ENCODE peak calls at places on chromosomes 4 and X, in seven cellular contexts. One of them, this sample, is unnamed.

GRCh38 chr4:87122252-87122651 is 98.2 kb downstream of the KLHL8 start:
- DNase-seq in dorsolateral prefrontal cortex: no peak
- DNase-seq in GM20000: no peak
- DNase-seq in CD14-positive monocyte: no peak
- DNase-seq in foreskin fibroblast: no peak
- DNase-seq in AG10803: no peak
- DNase-seq in ascending aorta: no peak
- DNase-seq in this sample: no peak

GRCh38 chr4:78722320-78722719 is 53.8 kb upstream of the BMP2K start:
- DNase-seq in dorsolateral prefrontal cortex: no peak
- DNase-seq in GM20000: no peak
- DNase-seq in CD14-positive monocyte: no peak
- DNase-seq in foreskin fibroblast: no peak
- DNase-seq in AG10803: no peak
- DNase-seq in ascending aorta: no peak
- DNase-seq in this sample: no peak

GRCh38 chr4:100494166-100494565 is 23.7 kb downstream of the EMCN start:
- DNase-seq in dorsolateral prefrontal cortex: no peak
- DNase-seq in GM20000: no peak
- DNase-seq in CD14-positive monocyte: no peak
- DNase-seq in foreskin fibroblast: peak; percentile 37
- DNase-seq in AG10803: peak; percentile 64
- DNase-seq in ascending aorta: no peak
- DNase-seq in this sample: no peak

GRCh38 chr4:145044341-145044740 is 53.7 kb downstream of the ANAPC10 start:
- DNase-seq in dorsolateral prefrontal cortex: no peak
- DNase-seq in GM20000: no peak
- DNase-seq in CD14-positive monocyte: no peak
- DNase-seq in foreskin fibroblast: no peak
- DNase-seq in AG10803: peak; percentile 3
- DNase-seq in ascending aorta: no peak
- DNase-seq in this sample: no peak

GRCh38 chr4:139528377-139529005 is 27.5 kb downstream of the SETD7 start:
- DNase-seq in dorsolateral prefrontal cortex: no peak
- DNase-seq in GM20000: peak; percentile 21
- DNase-seq in CD14-positive monocyte: no peak
- DNase-seq in foreskin fibroblast: peak; percentile 91
- DNase-seq in AG10803: peak; percentile 94
- DNase-seq in ascending aorta: no peak
- DNase-seq in this sample: no peak

GRCh38 chrX:11787564-11787963 is 29.5 kb downstream of the MSL3 start:
- DNase-seq in dorsolateral prefrontal cortex: peak; percentile 72
- DNase-seq in GM20000: no peak
- DNase-seq in CD14-positive monocyte: no peak
- DNase-seq in foreskin fibroblast: peak; percentile 11
- DNase-seq in AG10803: peak; percentile 26
- DNase-seq in ascending aorta: no peak
- DNase-seq in this sample: peak; percentile 21

GRCh38 chr4:42237451-42237850 is 85.0 kb upstream of the BEND4 start:
- DNase-seq in dorsolateral prefrontal cortex: no peak
- DNase-seq in GM20000: no peak
- DNase-seq in CD14-positive monocyte: no peak
- DNase-seq in foreskin fibroblast: no peak
- DNase-seq in AG10803: no peak
- DNase-seq in ascending aorta: no peak
- DNase-seq in this sample: no peak

GRCh38 chrX:96684339-96685204 is at the start of gene DIAPH2:
- DNase-seq in dorsolateral prefrontal cortex: peak; percentile 70
- DNase-seq in GM20000: peak; percentile 49
- DNase-seq in CD14-positive monocyte: peak; percentile 77
- DNase-seq in foreskin fibroblast: peak; percentile 78
- DNase-seq in AG10803: peak; percentile 76
- DNase-seq in ascending aorta: peak; percentile 30
- DNase-seq in this sample: peak; percentile 56

GRCh38 chrX:138745215-138745614 is 33.7 kb upstream of the FGF13 start:
- DNase-seq in dorsolateral prefrontal cortex: no peak
- DNase-seq in GM20000: peak; percentile 6
- DNase-seq in CD14-positive monocyte: no peak
- DNase-seq in foreskin fibroblast: peak; percentile 0
- DNase-seq in AG10803: peak; percentile 53
- DNase-seq in ascending aorta: no peak
- DNase-seq in this sample: peak; percentile 13

GRCh38 chrX:45758738-45759397 is 558.2 kb upstream of the DIPK2B start:
- DNase-seq in dorsolateral prefrontal cortex: no peak
- DNase-seq in GM20000: no peak
- DNase-seq in CD14-positive monocyte: no peak
- DNase-seq in foreskin fibroblast: no peak
- DNase-seq in AG10803: peak; percentile 50
- DNase-seq in ascending aorta: no peak
- DNase-seq in this sample: no peak

GRCh38 chrX:36198575-36198974 is 279.0 kb downstream of the CFAP47 start:
- DNase-seq in dorsolateral prefrontal cortex: no peak
- DNase-seq in GM20000: no peak
- DNase-seq in CD14-positive monocyte: no peak
- DNase-seq in foreskin fibroblast: no peak
- DNase-seq in AG10803: no peak
- DNase-seq in ascending aorta: no peak
- DNase-seq in this sample: no peak

GRCh38 chr4:147863808-147864472 is 132.1 kb downstream of the ARHGAP10 start:
- DNase-seq in dorsolateral prefrontal cortex: no peak
- DNase-seq in GM20000: no peak
- DNase-seq in CD14-positive monocyte: no peak
- DNase-seq in foreskin fibroblast: peak; percentile 29
- DNase-seq in AG10803: no peak
- DNase-seq in ascending aorta: no peak
- DNase-seq in this sample: no peak

GRCh38 chr4:110823251-110823650 is 200.4 kb upstream of the PITX2 start:
- DNase-seq in dorsolateral prefrontal cortex: no peak
- DNase-seq in GM20000: no peak
- DNase-seq in CD14-positive monocyte: no peak
- DNase-seq in foreskin fibroblast: no peak
- DNase-seq in AG10803: peak; percentile 49
- DNase-seq in ascending aorta: no peak
- DNase-seq in this sample: no peak

GRCh38 chr4:140037353-140038030 is 116.5 kb downstream of the MAML3 start:
- DNase-seq in dorsolateral prefrontal cortex: no peak
- DNase-seq in GM20000: no peak
- DNase-seq in CD14-positive monocyte: no peak
- DNase-seq in foreskin fibroblast: peak; percentile 78
- DNase-seq in AG10803: peak; percentile 79
- DNase-seq in ascending aorta: no peak
- DNase-seq in this sample: no peak

GRCh38 chrX:57155171-57155570 is 18.0 kb upstream of the SPIN2A start:
- DNase-seq in dorsolateral prefrontal cortex: no peak
- DNase-seq in GM20000: no peak
- DNase-seq in CD14-positive monocyte: no peak
- DNase-seq in foreskin fibroblast: no peak
- DNase-seq in AG10803: no peak
- DNase-seq in ascending aorta: no peak
- DNase-seq in this sample: no peak

GRCh38 chr4:112225157-112225556 is 6.4 kb upstream of the AP1AR start:
- DNase-seq in dorsolateral prefrontal cortex: no peak
- DNase-seq in GM20000: no peak
- DNase-seq in CD14-positive monocyte: no peak
- DNase-seq in foreskin fibroblast: no peak
- DNase-seq in AG10803: no peak
- DNase-seq in ascending aorta: no peak
- DNase-seq in this sample: no peak

GRCh38 chr4:43339435-43339834 is 446.9 kb downstream of the GRXCR1 start:
- DNase-seq in dorsolateral prefrontal cortex: no peak
- DNase-seq in GM20000: no peak
- DNase-seq in CD14-positive monocyte: no peak
- DNase-seq in foreskin fibroblast: no peak
- DNase-seq in AG10803: peak; percentile 46
- DNase-seq in ascending aorta: no peak
- DNase-seq in this sample: no peak

GRCh38 chrX:68989865-68990606 is 161.2 kb downstream of the EFNB1 start:
- DNase-seq in dorsolateral prefrontal cortex: no peak
- DNase-seq in GM20000: no peak
- DNase-seq in CD14-positive monocyte: no peak
- DNase-seq in foreskin fibroblast: peak; percentile 24
- DNase-seq in AG10803: peak; percentile 82
- DNase-seq in ascending aorta: no peak
- DNase-seq in this sample: no peak

GRCh38 chr4:53514509-53514908 is 76.8 kb downstream of the LNX1 start:
- DNase-seq in dorsolateral prefrontal cortex: no peak
- DNase-seq in GM20000: no peak
- DNase-seq in CD14-positive monocyte: no peak
- DNase-seq in foreskin fibroblast: no peak
- DNase-seq in AG10803: no peak
- DNase-seq in ascending aorta: no peak
- DNase-seq in this sample: no peak

GRCh38 chr4:42750091-42750490 is 93.2 kb upstream of the ATP8A1 start:
- DNase-seq in dorsolateral prefrontal cortex: no peak
- DNase-seq in GM20000: peak; percentile 10
- DNase-seq in CD14-positive monocyte: no peak
- DNase-seq in foreskin fibroblast: no peak
- DNase-seq in AG10803: no peak
- DNase-seq in ascending aorta: no peak
- DNase-seq in this sample: no peak

GRCh38 chr4:82833696-82834313 is 35.2 kb upstream of the SCD5 start:
- DNase-seq in dorsolateral prefrontal cortex: no peak
- DNase-seq in GM20000: no peak
- DNase-seq in CD14-positive monocyte: no peak
- DNase-seq in foreskin fibroblast: peak; percentile 70
- DNase-seq in AG10803: peak; percentile 76
- DNase-seq in ascending aorta: no peak
- DNase-seq in this sample: no peak

DNA sequence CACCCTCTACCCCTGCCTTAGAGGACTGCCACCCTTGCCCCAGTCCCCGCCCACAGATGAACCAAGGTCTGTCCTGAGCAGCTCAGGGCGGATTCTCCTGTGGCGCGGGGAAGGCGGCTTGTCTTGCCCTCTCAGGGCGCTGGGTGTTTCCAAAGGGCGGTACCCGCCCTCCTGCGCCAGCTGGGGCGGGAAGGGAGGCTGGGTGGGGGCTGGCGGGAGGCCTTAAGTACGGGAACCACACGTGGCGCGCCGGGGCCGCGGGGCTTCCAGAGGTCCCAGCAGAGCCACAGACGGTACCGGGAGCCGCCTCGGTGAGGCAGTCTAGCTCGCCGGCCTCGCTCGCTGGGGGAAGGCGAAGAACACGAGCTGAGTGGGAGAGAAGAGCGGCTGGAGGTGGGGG is 361.1 kb downstream of the MID1IP1 start:
- DNase-seq in dorsolateral prefrontal cortex: peak; percentile 46
- DNase-seq in GM20000: no peak
- DNase-seq in CD14-positive monocyte: no peak
- DNase-seq in foreskin fibroblast: no peak
- DNase-seq in AG10803: no peak
- DNase-seq in ascending aorta: no peak
- DNase-seq in this sample: peak; percentile 36
- TF ChIP-seq CTCF in dorsolateral prefrontal cortex: no peak
- TF ChIP-seq CTCF in GM20000: no peak
- TF ChIP-seq CTCF in CD14-positive monocyte: peak; percentile 29
- TF ChIP-seq CTCF in foreskin fibroblast: no peak
- TF ChIP-seq CTCF in AG10803: no peak
- TF ChIP-seq CTCF in ascending aorta: peak; percentile 27
- TF ChIP-seq CTCF in this sample: peak; percentile 34

GRCh38 chrX:8879750-8880149 is 78.6 kb upstream of the FAM9A start:
- DNase-seq in dorsolateral prefrontal cortex: no peak
- DNase-seq in GM20000: no peak
- DNase-seq in CD14-positive monocyte: no peak
- DNase-seq in foreskin fibroblast: no peak
- DNase-seq in AG10803: no peak
- DNase-seq in ascending aorta: no peak
- DNase-seq in this sample: peak; percentile 2
- TF ChIP-seq CTCF in dorsolateral prefrontal cortex: peak; percentile 19
- TF ChIP-seq CTCF in GM20000: peak; percentile 5
- TF ChIP-seq CTCF in CD14-positive monocyte: peak; percentile 73
- TF ChIP-seq CTCF in foreskin fibroblast: peak; percentile 49
- TF ChIP-seq CTCF in AG10803: peak; percentile 56
- TF ChIP-seq CTCF in ascending aorta: peak; percentile 34
- TF ChIP-seq CTCF in this sample: peak; percentile 16

GRCh38 chr4:39337841-39338240 is 28.3 kb downstream of the RFC1 start:
- DNase-seq in dorsolateral prefrontal cortex: no peak
- DNase-seq in GM20000: no peak
- DNase-seq in CD14-positive monocyte: no peak
- DNase-seq in foreskin fibroblast: no peak
- DNase-seq in AG10803: no peak
- DNase-seq in ascending aorta: no peak
- DNase-seq in this sample: no peak

GRCh38 chr4:39330353-39330752 is 35.8 kb downstream of the RFC1 start:
- DNase-seq in dorsolateral prefrontal cortex: no peak
- DNase-seq in GM20000: no peak
- DNase-seq in CD14-positive monocyte: no peak
- DNase-seq in foreskin fibroblast: no peak
- DNase-seq in AG10803: no peak
- DNase-seq in ascending aorta: no peak
- DNase-seq in this sample: no peak

GRCh38 chr4:39331191-39331590 is 35.0 kb downstream of the RFC1 start:
- DNase-seq in dorsolateral prefrontal cortex: no peak
- DNase-seq in GM20000: no peak
- DNase-seq in CD14-positive monocyte: no peak
- DNase-seq in foreskin fibroblast: no peak
- DNase-seq in AG10803: no peak
- DNase-seq in ascending aorta: no peak
- DNase-seq in this sample: no peak

GRCh38 chr4:39339968-39340367 is 26.2 kb downstream of the RFC1 start:
- DNase-seq in dorsolateral prefrontal cortex: no peak
- DNase-seq in GM20000: no peak
- DNase-seq in CD14-positive monocyte: no peak
- DNase-seq in foreskin fibroblast: no peak
- DNase-seq in AG10803: no peak
- DNase-seq in ascending aorta: no peak
- DNase-seq in this sample: no peak

GRCh38 chr4:39335566-39335965 is 30.6 kb downstream of the RFC1 start:
- DNase-seq in dorsolateral prefrontal cortex: no peak
- DNase-seq in GM20000: no peak
- DNase-seq in CD14-positive monocyte: no peak
- DNase-seq in foreskin fibroblast: no peak
- DNase-seq in AG10803: no peak
- DNase-seq in ascending aorta: no peak
- DNase-seq in this sample: no peak
- TF ChIP-seq CTCF in dorsolateral prefrontal cortex: no peak
- TF ChIP-seq CTCF in GM20000: no peak
- TF ChIP-seq CTCF in CD14-positive monocyte: no peak
- TF ChIP-seq CTCF in foreskin fibroblast: no peak
- TF ChIP-seq CTCF in AG10803: no peak
- TF ChIP-seq CTCF in ascending aorta: no peak
- TF ChIP-seq CTCF in this sample: no peak

GRCh38 chr4:184471872-184472539 is 2.3 kb downstream of the IRF2 start:
- DNase-seq in dorsolateral prefrontal cortex: no peak
- DNase-seq in GM20000: peak; percentile 52
- DNase-seq in CD14-positive monocyte: no peak
- DNase-seq in foreskin fibroblast: peak; percentile 24
- DNase-seq in AG10803: peak; percentile 24
- DNase-seq in ascending aorta: no peak
- DNase-seq in this sample: peak; percentile 28

GRCh38 chr4:184473265-184473514 is 1.2 kb downstream of the IRF2 start:
- DNase-seq in dorsolateral prefrontal cortex: no peak
- DNase-seq in GM20000: no peak
- DNase-seq in CD14-positive monocyte: no peak
- DNase-seq in foreskin fibroblast: peak; percentile 11
- DNase-seq in AG10803: no peak
- DNase-seq in ascending aorta: no peak
- DNase-seq in this sample: no peak

GRCh38 chr4:184473515-184474260 is 662 bp downstream of the IRF2 start:
- DNase-seq in dorsolateral prefrontal cortex: peak; percentile 56
- DNase-seq in GM20000: peak; percentile 76
- DNase-seq in CD14-positive monocyte: no peak
- DNase-seq in foreskin fibroblast: peak; percentile 30
- DNase-seq in AG10803: peak; percentile 26
- DNase-seq in ascending aorta: no peak
- DNase-seq in this sample: peak; percentile 48

GRCh38 chr4:184474261-184475095 is at the start of gene IRF2:
- DNase-seq in dorsolateral prefrontal cortex: peak; percentile 92
- DNase-seq in GM20000: peak; percentile 99
- DNase-seq in CD14-positive monocyte: peak; percentile 98
- DNase-seq in foreskin fibroblast: peak; percentile 98
- DNase-seq in AG10803: peak; percentile 98
- DNase-seq in ascending aorta: peak; percentile 87
- DNase-seq in this sample: peak; percentile 98

GRCh38 chr4:184472540-184473264 is 1.6 kb downstream of the IRF2 start:
- DNase-seq in dorsolateral prefrontal cortex: peak; percentile 79
- DNase-seq in GM20000: peak; percentile 79
- DNase-seq in CD14-positive monocyte: peak; percentile 74
- DNase-seq in foreskin fibroblast: peak; percentile 64
- DNase-seq in AG10803: peak; percentile 62
- DNase-seq in ascending aorta: peak; percentile 42
- DNase-seq in this sample: peak; percentile 69
- TF ChIP-seq CTCF in dorsolateral prefrontal cortex: no peak
- TF ChIP-seq CTCF in GM20000: no peak
- TF ChIP-seq CTCF in CD14-positive monocyte: no peak
- TF ChIP-seq CTCF in foreskin fibroblast: no peak
- TF ChIP-seq CTCF in AG10803: no peak
- TF ChIP-seq CTCF in ascending aorta: no peak
- TF ChIP-seq CTCF in this sample: no peak

This sample was measured in GM10248.